ENCODE peak calls at places on chromosome 11, in four cellular contexts. T is CD4-positive, alpha-beta memory T cell; E is hepatocyte; I is GM23338. S is an unnamed sample. For H3K4me1 and H3K27me3, the result is how much of the 10 kb centered on the place peaks cover.

GRCh38 chr11:102791271-102792036 is 6.5 kb downstream of the MMP1 start:
- DNase-seq in I (no peak), E (no peak), T (no peak), S (no peak)

GRCh38 chr11:70636659-70637058 is 238.3 kb downstream of the CTTN start:
- DNase-seq in E (no peak), T (no peak), I (no peak), S (no peak)

GRCh38 chr11:2466069-2466801 is 21.4 kb downstream of the KCNQ1 start:
- DNase-seq in T (no peak), E (no peak), I (no peak), S (no peak)

GRCh38 chr11:110645253-110645652 is 67.0 kb downstream of the ARHGAP20 start:
- DNase-seq in T (no peak), E (no peak), I (no peak), S (no peak)

GRCh38 chr11:131295986-131296385 is 74.4 kb upstream of the NTM start:
- DNase-seq in T (no peak), E (no peak), I (no peak), S (no peak)

GRCh38 chr11:95335989-95336388 is 105.0 kb upstream of the SESN3 start:
- DNase-seq in I (no peak), E (no peak), T (no peak), S (no peak)

GRCh38 chr11:105298630-105299029 is 159.1 kb upstream of the CARD18 start:
- DNase-seq in T (no peak), E (no peak), I (no peak), S (no peak)

GRCh38 chr11:97143463-97143862 is 753.6 kb downstream of the JRKL start:
- DNase-seq in E (no peak), T (no peak), I (no peak), S (no peak)

GRCh38 chr11:66467756-66468155 is 1.1 kb downstream of the PELI3 start:
- DNase-seq in E (peak), T (peak), I (peak), S (no peak)

GRCh38 chr11:12900496-12900895 is 108.6 kb upstream of the RASSF10 start:
- DNase-seq in E (peak), T (no peak), I (no peak), S (no peak)

GRCh38 chr11:34126959-34127848 is 21.8 kb downstream of the NAT10 start:
- DNase-seq in T (no peak), I (no peak), E (no peak), S (no peak)

GRCh38 chr11:103633037-103633788 is 403.2 kb upstream of the DDI1 start:
- DNase-seq in E (no peak), I (peak), T (no peak), S (no peak)

GRCh38 chr11:60345489-60345888 is 18.4 kb downstream of the MS4A6E start:
- DNase-seq in E (peak), I (peak), T (no peak), S (no peak)

GRCh38 chr11:60493454-60493853 is 876 bp downstream of the MS4A12 start:
- DNase-seq in E (no peak), T (no peak), I (no peak), S (no peak)

GRCh38 chr11:1581976-1582375 is 3.1 kb downstream of the KRTAP5-1 start:
- DNase-seq in I (no peak), E (no peak), T (no peak), S (no peak)

GRCh38 chr11:2222479-2222878 is 47.9 kb downstream of the ASCL2 start:
- DNase-seq in I (no peak), T (no peak), E (no peak), S (no peak)

GRCh38 chr11:32088117-32088941 is 2.5 kb upstream of the RCN1 start:
- DNase-seq in E (peak), T (no peak), I (no peak), S (no peak)

GRCh38 chr11:120227228-120227852 is 12.6 kb upstream of the POU2F3 start:
- DNase-seq in E (no peak), T (no peak), I (no peak), S (no peak)

GRCh38 chr11:119641991-119642745 is 86.8 kb downstream of the NECTIN1 start:
- DNase-seq in E (no peak), T (no peak), I (peak), S (no peak)

GRCh38 chr11:111454561-111455192 is 57.5 kb downstream of the BTG4 start:
- DNase-seq in I (peak), T (no peak), E (peak), S (peak)

GRCh38 chr11:125872138-125872491 is 15.4 kb upstream of the HYLS1 start:
- DNase-seq in I (no peak), T (no peak), E (peak), S (no peak)

GRCh38 chr11:29317669-29318068 is 699.2 kb downstream of the KCNA4 start:
- DNase-seq in T (no peak), I (no peak), E (no peak), S (no peak)

GRCh38 chr11:118911880-118912741 is 13.6 kb downstream of the BCL9L start:
- DNase-seq in E (peak), T (no peak), I (peak), S (peak)

GRCh38 chr11:50182486-50182885 is 149.8 kb downstream of the OR4C45 start:
- DNase-seq in I (no peak), E (no peak), T (no peak), S (no peak)

GRCh38 chr11:130156108-130157022 is 3.2 kb upstream of the ST14 start:
- DNase-seq in I (no peak), T (no peak), E (no peak), S (no peak)

GRCh38 chr11:65300621-65301290 is 13.9 kb upstream of the CDC42EP2 start:
- DNase-seq in T (no peak), I (no peak), E (no peak), S (no peak)

GRCh38 chr11:7587712-7588111 is 73.9 kb downstream of the PPFIBP2 start:
- DNase-seq in I (no peak), T (no peak), E (no peak), S (no peak)
- H3K4me1 ChIP-seq in I (under half), T (under half), E (under half), S (under half)

GRCh38 chr11:78536933-78537332 is 37.7 kb downstream of the NARS2 start:
- DNase-seq in I (no peak), E (no peak), T (no peak), S (no peak)

GRCh38 chr11:78535920-78536319 is 38.7 kb downstream of the NARS2 start:
- DNase-seq in I (no peak), E (no peak), T (no peak), S (no peak)

GRCh38 chr11:78535027-78535426 is 39.6 kb downstream of the NARS2 start:
- DNase-seq in E (no peak), I (no peak), T (no peak), S (no peak)

DNA sequence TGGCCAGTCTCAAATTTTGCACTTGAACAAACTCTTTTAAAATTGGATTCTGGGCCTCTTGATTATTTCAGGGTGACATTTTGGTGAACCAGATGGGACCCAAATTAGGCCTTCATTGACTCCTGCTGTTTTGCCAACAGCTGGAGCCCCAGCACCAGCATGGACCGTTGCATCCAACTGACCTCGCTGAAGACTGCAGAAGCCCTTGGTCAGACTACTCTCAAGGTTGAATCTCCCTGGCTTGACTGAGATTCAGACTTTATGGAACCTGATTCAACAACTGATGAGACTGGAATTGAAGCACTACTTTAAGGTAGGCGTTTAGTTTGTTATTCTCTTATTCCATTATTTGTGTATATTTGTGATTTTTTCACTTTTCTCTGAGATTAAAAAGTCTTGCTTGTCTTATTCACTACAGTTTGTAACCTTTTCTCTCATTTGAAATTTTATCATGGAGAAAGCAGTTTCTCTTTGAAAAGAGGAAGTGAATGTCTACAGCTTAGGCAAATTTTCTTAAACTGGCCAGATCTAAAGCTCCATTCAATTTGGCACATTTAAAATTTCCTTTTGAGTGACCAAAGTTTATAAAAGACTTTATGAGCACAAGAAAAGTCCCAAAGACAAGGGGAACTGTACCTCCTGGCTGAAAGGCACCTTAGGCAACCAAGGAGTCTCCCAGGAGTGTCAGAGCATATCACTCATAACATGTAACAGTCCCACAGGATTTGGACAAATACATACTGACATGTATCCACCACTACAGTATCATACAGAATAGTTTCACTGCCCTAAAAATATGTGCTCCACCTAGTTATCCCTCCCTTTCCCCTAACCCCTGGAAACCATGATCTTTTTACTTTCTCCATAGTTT is 41.4 kb downstream of the NARS2 start:
- DNase-seq in E (no peak), T (no peak), I (no peak), S (no peak)
- H3K27ac ChIP-seq in E (no peak), T (no peak), I (no peak), S (no peak)

GRCh38 chr11:124863826-124864165 is 1.4 kb upstream of the ROBO3 start:
- DNase-seq in T (no peak), I (peak), E (peak), S (no peak)

GRCh38 chr11:124863137-124863825 is 2.0 kb upstream of the ROBO3 start:
- DNase-seq in I (peak), T (no peak), E (peak), S (no peak)

GRCh38 chr11:124859171-124859570 is 6.1 kb upstream of the ROBO3 start:
- DNase-seq in I (no peak), T (no peak), E (no peak), S (no peak)

GRCh38 chr11:124864176-124864891 is 898 bp upstream of the ROBO3 start:
- DNase-seq in E (no peak), I (no peak), T (no peak), S (no peak)

DNA sequence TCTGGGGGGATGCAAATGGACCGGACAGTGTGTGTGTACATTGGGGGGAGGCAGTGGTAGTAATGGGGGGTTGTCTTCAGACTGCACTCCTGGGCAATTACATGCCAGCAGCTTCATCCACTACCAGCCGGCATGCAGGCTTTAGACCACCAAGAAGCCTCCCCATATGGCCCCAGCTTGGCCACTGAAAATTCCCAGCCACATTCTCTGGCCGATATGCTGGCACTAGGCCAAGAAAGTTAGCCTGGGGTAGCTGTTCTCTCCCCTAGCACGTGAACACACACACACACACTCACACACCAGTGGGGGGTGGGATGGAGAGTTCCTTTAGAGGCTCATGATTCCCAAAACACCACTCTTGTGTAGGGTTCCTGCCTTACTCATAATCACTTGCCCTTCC is 3.6 kb upstream of the ROBO3 start:
- DNase-seq in I (no peak), T (no peak), E (no peak), S (no peak)
- H3K27me3 ChIP-seq in I (half or more), T (under half), E (half or more), S (under half)

GRCh38 chr11:113571531-113571930 is 96.3 kb upstream of the DRD2 start:
- DNase-seq in E (no peak), T (no peak), I (no peak), S (no peak)
- H3K4me1 ChIP-seq in E (under half), T (under half), I (under half), S (under half)

GRCh38 chr11:13965337-13965736 is 2.8 kb downstream of the SPON1 start:
- DNase-seq in I (peak), T (no peak), E (peak), S (no peak)
- H3K27ac ChIP-seq in I (no peak), T (no peak), E (peak), S (no peak)

S was measured in CD8-positive, alpha-beta memory T cell.